ENCODE peak calls at places on chromosomes 4 and X, in five cellular contexts. One of them, this sample, is unnamed.

GRCh38 chr4:108240356-108240755 is 71.6 kb upstream of the LEF1 start:
- DNase-seq in H1: no peak
- DNase-seq in IMR-90: peak; percentile 5
- DNase-seq in HepG2: no peak
- DNase-seq in K562: no peak
- DNase-seq in this sample: no peak

GRCh38 chr4:160213377-160213776 is 1110.5 kb downstream of the RAPGEF2 start:
- DNase-seq in H1: no peak
- DNase-seq in IMR-90: no peak
- DNase-seq in HepG2: no peak
- DNase-seq in K562: no peak
- DNase-seq in this sample: no peak

GRCh38 chr4:148453833-148454232 is 11.6 kb upstream of the NR3C2 start:
- DNase-seq in H1: no peak
- DNase-seq in IMR-90: no peak
- DNase-seq in HepG2: no peak
- DNase-seq in K562: no peak
- DNase-seq in this sample: no peak

GRCh38 chr4:77268108-77268507 is 111.1 kb downstream of the CCNG2 start:
- DNase-seq in H1: no peak
- DNase-seq in IMR-90: no peak
- DNase-seq in HepG2: no peak
- DNase-seq in K562: no peak
- DNase-seq in this sample: no peak

GRCh38 chr4:178027796-178028195 is 585.6 kb upstream of the AGA start:
- DNase-seq in H1: no peak
- DNase-seq in IMR-90: no peak
- DNase-seq in HepG2: no peak
- DNase-seq in K562: no peak
- DNase-seq in this sample: no peak

GRCh38 chr4:6271206-6271605 is 1.6 kb downstream of the WFS1 start:
- DNase-seq in H1: no peak
- DNase-seq in IMR-90: no peak
- DNase-seq in HepG2: no peak
- DNase-seq in K562: no peak
- DNase-seq in this sample: no peak

GRCh38 chrX:134542485-134542884 is 82.5 kb downstream of the HPRT1 start:
- DNase-seq in H1: no peak
- DNase-seq in IMR-90: peak; percentile 70
- DNase-seq in HepG2: no peak
- DNase-seq in K562: peak; percentile 35
- DNase-seq in this sample: peak; percentile 53

GRCh38 chr4:108571027-108571569 is 49.3 kb upstream of the RPL34 start:
- DNase-seq in H1: no peak
- DNase-seq in IMR-90: peak; percentile 32
- DNase-seq in HepG2: no peak
- DNase-seq in K562: no peak
- DNase-seq in this sample: no peak

GRCh38 chrX:12446342-12447075 is 308.2 kb downstream of the FRMPD4 start:
- DNase-seq in H1: no peak
- DNase-seq in IMR-90: peak; percentile 55
- DNase-seq in HepG2: no peak
- DNase-seq in K562: no peak
- DNase-seq in this sample: peak; percentile 8

DNA sequence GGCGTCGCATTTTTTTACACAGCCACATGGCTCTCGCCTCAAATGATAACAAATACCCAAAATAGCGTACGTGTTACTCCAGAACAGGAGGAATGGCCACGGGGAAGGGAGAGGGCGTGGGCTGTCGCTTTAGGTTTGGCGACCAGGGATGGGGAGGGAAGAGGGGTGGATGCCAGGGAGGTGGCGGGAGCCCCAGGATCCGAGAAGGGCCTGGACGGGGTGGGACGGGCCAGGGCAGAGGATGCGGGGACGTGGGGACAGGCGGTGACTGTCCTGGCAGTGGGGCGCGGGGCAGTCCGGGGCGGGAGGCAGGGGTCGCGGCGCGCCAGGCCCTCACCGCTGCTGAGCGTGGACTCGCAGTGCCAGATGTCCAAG is 631 bp downstream of the TMEM47 start:
- DNase-seq in H1: no peak
- DNase-seq in IMR-90: no peak
- DNase-seq in HepG2: no peak
- DNase-seq in K562: no peak
- DNase-seq in this sample: no peak
- TF ChIP-seq MAFK in H1: no peak
- TF ChIP-seq MAFK in IMR-90: no peak
- TF ChIP-seq MAFK in HepG2: no peak
- TF ChIP-seq MAFK in K562: no peak
- TF ChIP-seq MAFK in this sample: no peak

DNA sequence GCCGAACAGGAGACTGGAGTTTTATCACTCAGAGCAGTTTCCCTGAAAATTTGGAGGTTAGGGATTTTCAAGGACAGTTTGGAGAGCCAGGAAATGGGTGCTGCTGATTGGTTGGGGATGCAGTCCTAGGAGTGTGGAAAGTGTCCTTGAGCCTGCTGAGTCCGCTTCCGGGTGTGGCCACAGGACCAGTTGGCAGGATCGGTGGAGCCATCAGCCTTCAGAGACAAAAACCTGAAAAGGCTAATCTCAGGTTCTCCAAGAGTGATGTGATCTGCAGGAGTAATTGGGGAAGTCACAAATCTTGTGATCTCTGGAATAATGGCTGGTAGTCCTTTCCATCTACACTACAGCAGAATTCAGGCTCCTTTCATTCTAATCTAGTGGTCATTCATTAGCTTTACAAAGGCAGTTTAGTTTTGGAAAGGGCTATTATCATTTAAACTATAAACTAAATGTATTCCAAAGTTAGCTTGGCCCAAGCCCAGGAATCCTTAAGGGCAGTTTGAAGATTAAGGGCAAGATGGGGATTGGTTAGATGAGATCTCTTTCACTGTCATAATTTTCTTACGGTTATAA is 55.9 kb upstream of the BMP2K start:
- DNase-seq in H1: no peak
- DNase-seq in IMR-90: no peak
- DNase-seq in HepG2: no peak
- DNase-seq in K562: peak; percentile 36
- DNase-seq in this sample: no peak
- TF ChIP-seq MAFK in H1: no peak
- TF ChIP-seq MAFK in IMR-90: no peak
- TF ChIP-seq MAFK in HepG2: no peak
- TF ChIP-seq MAFK in K562: no peak
- TF ChIP-seq MAFK in this sample: no peak

DNA sequence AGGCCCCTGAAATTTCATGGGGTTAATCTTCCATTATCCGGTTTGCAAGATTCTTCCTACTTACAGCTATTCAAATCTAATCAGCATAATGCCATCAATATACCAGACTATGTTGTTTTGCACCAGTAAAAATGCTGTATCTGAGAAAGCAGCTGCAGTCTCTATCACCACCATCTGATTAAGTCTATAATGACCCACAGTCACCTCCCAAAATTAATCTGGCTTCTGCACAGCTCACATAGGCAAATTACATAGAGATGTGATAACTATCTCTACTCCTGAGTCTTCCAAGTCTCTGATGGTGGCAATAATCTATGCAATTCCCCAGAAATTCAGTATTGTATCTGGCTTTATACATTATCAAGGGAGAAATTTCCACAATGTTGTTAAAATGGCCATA is 113.2 kb downstream of the STPG2 start:
- DNase-seq in H1: no peak
- DNase-seq in IMR-90: no peak
- DNase-seq in HepG2: no peak
- DNase-seq in K562: no peak
- DNase-seq in this sample: no peak
- TF ChIP-seq MAFK in H1: no peak
- TF ChIP-seq MAFK in IMR-90: no peak
- TF ChIP-seq MAFK in HepG2: no peak
- TF ChIP-seq MAFK in K562: no peak
- TF ChIP-seq MAFK in this sample: no peak

GRCh38 chr4:87118826-87119225 is 101.6 kb downstream of the KLHL8 start:
- DNase-seq in H1: no peak
- DNase-seq in IMR-90: peak; percentile 93
- DNase-seq in HepG2: no peak
- DNase-seq in K562: peak; percentile 60
- DNase-seq in this sample: no peak

GRCh38 chr4:87122252-87122651 is 98.2 kb downstream of the KLHL8 start:
- DNase-seq in H1: no peak
- DNase-seq in IMR-90: peak; percentile 34
- DNase-seq in HepG2: no peak
- DNase-seq in K562: no peak
- DNase-seq in this sample: no peak

GRCh38 chr4:87121332-87122065 is 98.9 kb downstream of the KLHL8 start:
- DNase-seq in H1: no peak
- DNase-seq in IMR-90: peak; percentile 47
- DNase-seq in HepG2: no peak
- DNase-seq in K562: no peak
- DNase-seq in this sample: no peak

GRCh38 chr4:87119965-87120364 is 100.5 kb downstream of the KLHL8 start:
- DNase-seq in H1: no peak
- DNase-seq in IMR-90: no peak
- DNase-seq in HepG2: no peak
- DNase-seq in K562: no peak
- DNase-seq in this sample: no peak

DNA sequence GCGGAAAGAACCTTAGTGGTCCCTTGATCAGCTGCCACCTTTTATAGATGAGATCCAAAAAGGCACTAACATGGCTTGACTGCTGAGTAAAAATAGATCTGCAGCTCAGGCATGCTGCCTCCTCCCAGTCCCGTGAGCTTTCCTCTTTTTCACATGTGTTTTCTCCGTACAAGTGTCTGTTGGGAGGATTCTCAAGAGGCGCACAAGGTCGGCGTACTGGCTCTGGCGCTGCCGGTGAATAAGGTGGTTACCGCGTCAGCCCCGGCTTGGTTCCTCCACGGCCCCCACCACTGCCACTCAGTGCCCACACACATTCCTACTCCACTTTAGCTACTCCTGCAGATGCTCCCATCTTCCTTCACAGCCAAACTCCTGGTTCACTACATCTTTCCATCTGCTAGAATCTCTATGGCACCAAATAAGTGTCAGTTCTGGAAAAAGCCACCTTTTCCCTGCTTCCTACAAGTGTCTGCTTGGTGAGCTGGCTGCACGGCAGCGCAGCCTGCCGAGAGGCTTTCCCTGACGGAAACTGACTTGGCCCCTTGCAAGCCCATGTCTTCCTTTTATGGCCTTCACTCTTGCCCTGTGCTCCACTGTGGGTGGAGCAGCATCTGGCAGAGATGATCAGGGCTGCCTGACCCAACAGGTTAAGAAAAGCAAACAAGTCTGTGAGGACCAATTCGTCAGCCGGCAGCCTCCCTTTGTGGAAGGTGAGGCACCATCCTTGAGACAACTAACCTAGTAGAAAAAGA is 99.8 kb downstream of the KLHL8 start:
- DNase-seq in H1: no peak
- DNase-seq in IMR-90: peak; percentile 87
- DNase-seq in HepG2: peak; percentile 47
- DNase-seq in K562: no peak
- DNase-seq in this sample: no peak
- TF ChIP-seq MAFK in H1: no peak
- TF ChIP-seq MAFK in IMR-90: no peak
- TF ChIP-seq MAFK in HepG2: no peak
- TF ChIP-seq MAFK in K562: no peak
- TF ChIP-seq MAFK in this sample: no peak

DNA sequence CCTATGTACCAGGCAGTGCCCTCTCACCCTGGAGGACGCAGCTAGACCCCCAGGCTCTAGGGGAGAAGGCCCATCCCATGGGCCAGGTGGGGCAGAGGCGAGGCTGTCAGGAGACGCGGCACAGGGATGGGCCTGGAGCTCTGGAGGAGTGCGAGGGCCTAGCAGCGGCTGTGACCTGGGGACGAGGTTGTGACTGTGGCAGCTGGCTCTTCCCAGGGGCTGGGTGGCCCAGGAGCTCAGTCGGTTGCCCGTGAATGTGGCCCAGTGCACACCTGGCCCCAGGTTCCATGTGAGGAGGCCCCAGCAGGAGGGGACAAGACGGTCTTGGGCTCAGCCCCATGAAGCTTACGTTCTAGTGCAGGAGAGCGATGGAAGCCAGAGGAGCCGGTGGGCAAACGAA is 31.0 kb upstream of the ADRA2C start:
- DNase-seq in H1: no peak
- DNase-seq in IMR-90: no peak
- DNase-seq in HepG2: no peak
- DNase-seq in K562: no peak
- DNase-seq in this sample: no peak
- TF ChIP-seq MAFK in H1: no peak
- TF ChIP-seq MAFK in IMR-90: no peak
- TF ChIP-seq MAFK in HepG2: no peak
- TF ChIP-seq MAFK in K562: no peak
- TF ChIP-seq MAFK in this sample: no peak

GRCh38 chr4:179989975-179990374 is 2253.2 kb upstream of the TENM3 start:
- DNase-seq in H1: no peak
- DNase-seq in IMR-90: no peak
- DNase-seq in HepG2: no peak
- DNase-seq in K562: no peak
- DNase-seq in this sample: no peak
- TF ChIP-seq MAFK in H1: no peak
- TF ChIP-seq MAFK in IMR-90: no peak
- TF ChIP-seq MAFK in HepG2: no peak
- TF ChIP-seq MAFK in K562: no peak
- TF ChIP-seq MAFK in this sample: no peak

DNA sequence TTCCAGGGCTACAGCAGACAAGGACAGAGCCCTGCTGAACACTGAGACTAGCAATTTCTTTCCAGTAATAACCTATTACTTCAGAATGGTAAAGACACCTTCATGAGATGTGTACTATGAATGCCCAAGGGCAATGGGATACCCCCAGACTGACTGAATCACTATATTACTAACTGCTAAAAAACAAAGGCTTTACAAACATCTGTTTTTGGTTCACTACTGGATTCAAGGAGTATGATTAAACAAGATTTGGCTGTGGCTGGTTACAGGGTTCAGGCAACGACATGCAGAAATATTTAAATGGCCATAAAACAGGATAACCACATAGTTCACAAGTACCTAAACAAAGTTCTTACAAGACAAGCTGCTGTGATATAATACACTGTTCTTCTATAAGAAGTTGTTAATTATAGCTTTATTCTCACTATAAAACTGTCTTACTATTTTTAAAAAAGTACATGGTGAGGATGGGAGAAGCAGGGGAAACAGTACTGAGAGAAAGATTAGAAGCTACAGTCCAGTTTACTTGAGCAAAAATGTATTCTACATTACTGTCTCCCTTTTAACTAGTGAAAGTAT is 128.1 kb downstream of the FRYL start:
- DNase-seq in H1: no peak
- DNase-seq in IMR-90: peak; percentile 28
- DNase-seq in HepG2: no peak
- DNase-seq in K562: no peak
- DNase-seq in this sample: no peak
- TF ChIP-seq MAFK in H1: no peak
- TF ChIP-seq MAFK in IMR-90: no peak
- TF ChIP-seq MAFK in HepG2: no peak
- TF ChIP-seq MAFK in K562: no peak
- TF ChIP-seq MAFK in this sample: no peak

GRCh38 chr4:181202249-181202648 is 1041.0 kb upstream of the TENM3 start:
- DNase-seq in H1: no peak
- DNase-seq in IMR-90: no peak
- DNase-seq in HepG2: peak; percentile 5
- DNase-seq in K562: no peak
- DNase-seq in this sample: no peak
- TF ChIP-seq MAFK in H1: no peak
- TF ChIP-seq MAFK in IMR-90: no peak
- TF ChIP-seq MAFK in HepG2: no peak
- TF ChIP-seq MAFK in K562: no peak
- TF ChIP-seq MAFK in this sample: no peak

GRCh38 chr4:96164814-96165351 is 325.0 kb downstream of the PDHA2 start:
- DNase-seq in H1: no peak
- DNase-seq in IMR-90: peak; percentile 16
- DNase-seq in HepG2: no peak
- DNase-seq in K562: no peak
- DNase-seq in this sample: no peak
- TF ChIP-seq MAFK in H1: no peak
- TF ChIP-seq MAFK in IMR-90: no peak
- TF ChIP-seq MAFK in HepG2: no peak
- TF ChIP-seq MAFK in K562: no peak
- TF ChIP-seq MAFK in this sample: no peak